ENCODE peak calls at places on chromosomes 11 and 22, in four cellular contexts. Z is GM12892, Y is HepG2, H is K562. G is an unnamed sample.

GRCh38 chr11:16859651-16860050 is 121.2 kb downstream of the C11orf58 start:
- DNase-seq in Z (no peak), Y (no peak), H (no peak), G (no peak)

GRCh38 chr11:123536690-123537437 is 106.8 kb downstream of the GRAMD1B start:
- DNase-seq in Z (no peak), Y (no peak), H (no peak), G (no peak)

GRCh38 chr11:109745996-109746625 is 324.1 kb downstream of the C11orf87 start:
- DNase-seq in Z (no peak), Y (no peak), H (no peak), G (no peak)

GRCh38 chr11:28524098-28524497 is 415.9 kb downstream of the METTL15 start:
- DNase-seq in Z (no peak), Y (no peak), H (no peak), G (no peak)

GRCh38 chr22:45999379-45999971 is 22.5 kb upstream of the WNT7B start:
- DNase-seq in Z (no peak), Y (no peak), H (no peak), G (no peak)

GRCh38 chr22:24576793-24577192 is 16.1 kb downstream of the LRRC75B start:
- DNase-seq in Z (no peak), Y (no peak), H (no peak), G (no peak)

GRCh38 chr11:31383116-31383515 is 13.5 kb downstream of the DNAJC24 start:
- DNase-seq in Z (no peak), Y (no peak), H (no peak), G (no peak)

GRCh38 chr22:25203082-25203481 is 3.4 kb downstream of the CRYBB3 start:
- DNase-seq in Z (no peak), Y (no peak), H (no peak), G (no peak)

GRCh38 chr11:129077191-129077590 is 114.9 kb downstream of the ARHGAP32 start:
- DNase-seq in Z (no peak), Y (no peak), H (no peak), G (no peak)

GRCh38 chr11:76696756-76697155 is 26.2 kb upstream of the LRRC32 start:
- DNase-seq in Z (no peak), Y (no peak), H (no peak), G (no peak)

GRCh38 chr22:29377979-29378378 is 10.4 kb downstream of the AP1B1 start:
- DNase-seq in Z (no peak), Y (no peak), H (no peak), G (no peak)

GRCh38 chr11:55106391-55106790 is 155.6 kb upstream of the TRIM48 start:
- DNase-seq in Z (no peak), Y (no peak), H (no peak), G (no peak)

GRCh38 chr11:33899383-33900037 is 7.6 kb upstream of the LMO2 start:
- DNase-seq in Z (no peak), Y (no peak), H (peak), G (no peak)

GRCh38 chr11:60699282-60699681 is at the start of gene MS4A8:
- DNase-seq in Z (no peak), Y (no peak), H (no peak), G (no peak)

GRCh38 chr11:96778272-96778671 is 388.5 kb downstream of the JRKL start:
- DNase-seq in Z (no peak), Y (no peak), H (no peak), G (no peak)

GRCh38 chr11:108859510-108859909 is 194.6 kb downstream of the DDX10 start:
- DNase-seq in Z (no peak), Y (no peak), H (no peak), G (no peak)

GRCh38 chr11:60790726-60791125 is 5.6 kb downstream of the MS4A10 start:
- DNase-seq in Z (no peak), Y (no peak), H (no peak), G (no peak)

GRCh38 chr11:110601941-110602340 is 110.3 kb downstream of the ARHGAP20 start:
- DNase-seq in Z (no peak), Y (no peak), H (no peak), G (no peak)

GRCh38 chr11:65655570-65656332 is 7.0 kb downstream of the RELA start:
- DNase-seq in Z (peak), Y (no peak), H (no peak), G (no peak)

GRCh38 chr11:65652511-65653228 is 10.0 kb downstream of the RELA start:
- DNase-seq in Z (peak), Y (peak), H (peak), G (peak)

GRCh38 chr11:65653229-65654225 is 9.2 kb downstream of the RELA start:
- DNase-seq in Z (peak), Y (peak), H (no peak), G (no peak)

GRCh38 chr11:65657426-65657825 is 5.3 kb downstream of the RELA start:
- DNase-seq in Z (peak), Y (no peak), H (no peak), G (no peak)

DNA sequence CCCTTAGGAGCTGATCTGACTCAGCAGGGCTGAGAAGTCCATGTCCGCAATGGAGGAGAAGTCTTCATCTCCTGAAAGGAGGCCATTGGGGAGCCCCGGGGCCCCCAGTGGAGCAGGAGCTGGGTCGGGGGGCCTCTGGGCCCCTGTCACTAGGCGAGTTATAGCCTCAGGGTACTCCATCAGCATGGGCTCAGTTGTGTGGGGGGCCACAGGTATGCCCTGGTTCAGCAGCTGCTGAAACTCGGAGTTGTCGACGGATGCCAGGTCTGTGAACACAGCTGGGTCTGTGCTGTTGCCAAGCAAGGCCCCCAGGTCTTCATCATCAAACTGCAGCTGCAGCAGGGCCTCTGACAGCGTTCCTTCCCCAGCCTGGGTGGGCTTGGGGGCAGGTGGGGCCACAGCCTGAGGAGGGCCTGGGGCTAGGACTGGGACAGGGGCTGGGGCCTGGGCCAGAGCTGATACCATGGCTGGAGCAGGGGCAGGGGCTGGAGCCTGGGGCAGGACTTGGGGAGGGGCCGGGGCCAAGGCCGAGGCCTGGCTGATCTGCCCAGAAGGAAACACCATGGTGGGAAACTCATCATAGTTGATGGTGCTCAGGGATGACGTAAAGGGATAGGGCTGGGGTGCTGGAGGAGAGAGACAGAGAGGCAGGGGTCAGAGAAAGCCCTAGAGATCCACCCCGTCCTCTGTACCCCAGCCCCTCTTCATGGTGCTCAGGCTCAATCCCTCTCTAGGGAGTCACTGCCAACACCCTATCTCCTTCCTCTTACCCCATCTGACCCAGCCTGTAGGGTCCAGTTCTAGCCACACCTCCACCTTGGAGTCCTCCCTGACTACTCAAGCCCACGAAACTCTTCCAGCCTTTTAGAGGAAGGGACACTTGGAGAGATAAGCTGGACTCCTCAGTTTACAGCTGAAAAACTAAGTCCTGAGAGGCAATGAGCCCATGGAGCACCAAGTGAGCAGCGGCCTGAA is 8.1 kb downstream of the RELA start:
- DNase-seq in Z (peak), Y (no peak), H (no peak), G (no peak)
- TF ChIP-seq POLR2AphosphoS5 in Z (peak), Y (no peak), H (no peak), G (no peak)

DNA sequence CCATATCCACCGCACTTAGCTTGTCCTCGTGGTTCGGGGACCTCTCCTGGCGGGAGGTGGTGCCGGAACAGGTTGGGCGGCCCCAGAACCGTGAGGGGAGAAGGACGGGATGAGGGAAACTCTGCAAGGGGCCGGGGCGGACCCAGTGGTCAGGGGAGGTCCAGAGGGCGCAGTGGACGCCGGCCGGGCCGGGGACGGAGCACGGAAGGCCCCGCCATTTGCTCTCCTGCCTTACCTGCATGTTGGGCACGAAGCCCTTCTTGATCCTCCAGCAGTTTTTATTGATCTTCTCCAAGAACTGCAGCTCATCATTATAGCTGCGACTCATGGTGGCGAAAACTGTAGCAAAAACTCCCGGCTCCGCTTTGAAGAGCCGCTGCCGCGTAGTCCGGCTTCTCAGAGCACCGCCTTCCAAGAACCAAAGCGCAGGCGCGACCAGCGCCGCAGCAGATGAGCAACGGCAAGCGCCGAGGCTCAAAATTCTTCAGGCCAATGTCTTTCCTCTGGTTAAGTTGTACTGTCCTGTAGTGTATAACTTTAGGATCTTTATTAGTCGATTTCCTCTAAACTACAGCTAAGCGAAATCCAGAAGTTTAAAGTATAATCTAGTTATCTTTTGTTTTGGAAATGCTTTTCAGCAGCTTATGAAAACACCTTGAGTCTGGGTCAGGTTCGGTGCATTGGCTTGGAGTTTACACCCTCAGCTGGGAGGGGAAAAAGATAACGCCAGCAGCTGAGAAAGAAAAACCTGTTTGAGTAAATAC is at the start of gene RTCB:
- DNase-seq in Z (peak), Y (peak), H (peak), G (peak)
- TF ChIP-seq POLR2A in Z (peak), Y (peak), H (peak), G (peak)

DNA sequence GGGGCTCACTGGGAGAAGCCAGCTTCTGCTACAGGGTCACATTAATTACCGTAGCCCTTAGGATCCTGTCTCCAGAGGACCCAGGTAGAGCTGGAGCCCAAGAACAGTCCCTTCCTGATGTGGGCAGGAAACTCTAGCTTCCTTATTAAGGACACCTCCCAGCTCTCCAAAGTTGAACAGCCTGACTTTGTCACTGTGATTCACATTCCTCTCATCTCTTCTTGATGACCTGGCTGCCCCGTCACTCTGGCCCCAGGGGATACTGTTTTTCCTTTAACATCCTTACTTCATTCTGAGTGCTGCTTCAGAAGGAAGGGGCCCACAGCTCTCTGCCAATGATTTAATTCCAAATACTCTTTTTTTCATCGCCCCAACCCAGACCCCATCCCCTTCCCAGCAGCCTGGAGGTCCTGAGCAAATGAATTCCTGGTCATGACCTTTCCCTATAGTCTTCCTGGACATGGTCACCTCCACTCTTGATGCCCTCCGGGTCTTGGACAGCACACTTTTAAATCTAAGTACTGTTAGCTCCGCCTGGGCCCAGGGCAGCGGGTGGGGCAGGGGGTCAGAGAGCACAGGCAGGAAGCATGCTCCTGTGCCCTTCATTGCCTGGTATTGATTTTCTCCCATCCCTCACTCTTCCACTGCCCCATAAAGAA is 22.4 kb upstream of the SPON1 start:
- DNase-seq in Z (no peak), Y (no peak), H (no peak), G (no peak)
- TF ChIP-seq TAF1 in Z (no peak), Y (no peak), H (no peak), G (no peak)

GRCh38 chr11:64911142-64911541 is 5.9 kb downstream of the ATG2A start:
- DNase-seq in Z (no peak), Y (no peak), H (no peak), G (no peak)
- TF ChIP-seq POLR2AphosphoS5 in Z (no peak), Y (no peak), H (no peak), G (no peak)

DNA sequence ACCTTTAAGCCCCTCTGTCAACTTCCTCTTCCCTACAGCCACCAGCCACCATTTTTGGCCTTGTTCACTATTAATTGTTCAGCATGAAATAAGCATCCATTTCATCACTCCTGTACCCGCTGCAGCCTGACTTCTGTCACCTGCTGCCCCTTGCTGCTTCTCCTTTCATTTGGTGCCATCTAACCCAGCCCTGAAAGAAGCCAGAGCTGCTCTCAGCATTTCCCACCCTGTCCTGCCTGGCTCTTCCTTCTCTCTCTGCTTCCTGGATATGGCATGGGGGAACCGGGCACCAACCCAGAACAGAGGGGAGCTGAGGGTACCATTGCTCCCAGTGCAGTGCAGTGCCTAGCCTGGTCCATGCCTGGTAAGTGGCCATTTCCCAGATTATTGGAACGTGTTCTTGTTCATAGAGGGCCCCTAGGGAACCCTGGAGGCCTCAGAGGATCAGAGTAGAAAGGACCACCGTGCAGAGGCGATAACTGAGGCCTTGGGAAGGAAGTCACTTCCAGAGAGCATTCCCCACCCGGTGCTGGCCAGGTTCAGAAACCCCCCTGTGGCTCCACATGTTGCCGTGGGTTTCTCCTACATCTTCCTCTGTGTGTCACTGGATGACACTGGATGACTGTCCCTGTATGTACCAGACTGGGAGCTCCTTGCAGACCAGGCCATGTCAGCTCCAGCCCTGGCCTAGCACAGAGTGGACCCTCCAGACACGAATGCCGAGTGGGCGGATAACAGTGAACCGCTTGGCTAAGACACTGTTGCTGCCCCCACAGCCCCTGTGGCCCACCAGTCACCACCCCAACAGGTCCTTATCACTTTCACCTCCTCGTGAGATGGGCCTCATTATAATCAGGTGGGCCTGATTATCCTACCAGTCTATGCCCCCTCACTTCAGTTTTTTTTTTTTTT is 4.7 kb downstream of the YDJC start:
- DNase-seq in Z (no peak), Y (no peak), H (peak), G (no peak)
- TF ChIP-seq POLR2A in Z (peak), Y (peak), H (no peak), G (peak)

GRCh38 chr22:19658057-19658966 is 56.0 kb upstream of the SEPTIN5 start:
- DNase-seq in Z (no peak), Y (no peak), H (no peak), G (no peak)
- TF ChIP-seq TAF1 in Z (no peak), Y (no peak), H (no peak), G (no peak)

DNA sequence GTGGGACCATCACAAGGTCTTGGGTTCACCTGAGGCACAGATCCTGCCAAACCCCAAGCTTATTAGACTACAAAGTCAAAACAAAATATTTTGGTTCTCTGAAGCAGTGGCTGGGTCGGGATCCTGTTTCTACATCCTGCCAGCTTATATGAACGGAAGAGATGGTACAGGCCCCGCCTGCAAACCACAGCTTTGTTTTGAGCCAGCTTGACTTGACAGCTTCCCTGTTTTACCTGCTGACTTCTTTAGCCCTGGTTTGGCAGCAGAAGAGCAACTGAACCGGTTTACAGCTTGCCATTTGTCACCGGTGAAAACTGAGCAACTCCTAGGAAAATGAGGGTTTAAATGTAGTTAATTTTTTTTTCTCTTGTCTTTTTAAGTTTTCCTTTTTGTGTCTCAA is 11.4 kb downstream of the PACS1 start:
- DNase-seq in Z (peak), Y (no peak), H (peak), G (peak)
- TF ChIP-seq POLR2AphosphoS5 in Z (no peak), Y (no peak), H (no peak), G (no peak)